ENCODE peak calls at places on chromosome 13, in nine cellular contexts. I, M, H, A, F, D, Y, X and J are unnamed samples.

GRCh38 chr13:26946675-26947342 is 186.2 kb upstream of the GPR12 start:
- DNase-seq in I (no peak), M (no peak), H (peak; percentile 88), A (no peak), F (peak; percentile 59), D (peak; percentile 50), Y (peak; percentile 62), X (no peak), J (peak; percentile 43)

GRCh38 chr13:85741017-85741416 is 58.2 kb downstream of the SLITRK6 start:
- DNase-seq in I (no peak), M (no peak), H (no peak), A (no peak), F (no peak), D (no peak), Y (no peak), X (no peak), J (no peak)

GRCh38 chr13:84744203-84744602 is 861.9 kb upstream of the SLITRK1 start:
- DNase-seq in I (no peak), M (no peak), H (no peak), A (no peak), F (no peak), D (no peak), Y (no peak), X (no peak), J (no peak)

GRCh38 chr13:91181892-91182291 is 165.6 kb upstream of the MIR17HG start:
- DNase-seq in I (no peak), M (no peak), H (no peak), A (no peak), F (no peak), D (no peak), Y (no peak), X (no peak), J (no peak)

GRCh38 chr13:107788464-107789165 is 426.7 kb downstream of the LIG4 start:
- DNase-seq in I (no peak), M (no peak), H (no peak), A (no peak), F (no peak), D (no peak), Y (no peak), X (no peak), J (no peak)

GRCh38 chr13:25192489-25192888 is 20.4 kb upstream of the AMER2 start:
- DNase-seq in I (no peak), M (no peak), H (peak; percentile 60), A (no peak), F (no peak), D (no peak), Y (no peak), X (no peak), J (no peak)

GRCh38 chr13:95438297-95438696 is 114.2 kb upstream of the CLDN10 start:
- DNase-seq in I (no peak), M (no peak), H (no peak), A (no peak), F (no peak), D (no peak), Y (no peak), X (no peak), J (no peak)

GRCh38 chr13:32407854-32408253 is 20.1 kb downstream of the N4BP2L1 start:
- DNase-seq in I (no peak), M (no peak), H (no peak), A (no peak), F (no peak), D (peak; percentile 31), Y (no peak), X (no peak), J (no peak)